ENCODE peak calls at places on chromosome 20, in five cellular contexts. X, A, G, O and K are unnamed samples. For H3K9me3, the result is how much of the 10 kb centered on the place peaks cover.

GRCh38 chr20:57256908-57257307 is 9.5 kb downstream of the BMP7 start:
- DNase-seq in A (no peak), O (no peak), X (no peak), G (no peak), K (no peak)

GRCh38 chr20:33947709-33948295 is 45.9 kb upstream of the RALY start:
- DNase-seq in G (no peak), X (peak), O (no peak), A (no peak), K (no peak)

GRCh38 chr20:50991076-50991475 is 31.8 kb downstream of the KCNG1 start:
- DNase-seq in A (no peak), G (no peak), O (no peak), X (no peak), K (no peak)

GRCh38 chr20:55251170-55251569 is 754.1 kb downstream of the CBLN4 start:
- DNase-seq in O (no peak), X (no peak), A (no peak), G (no peak), K (no peak)

GRCh38 chr20:60232380-60232779 is 274.2 kb downstream of the CDH26 start:
- DNase-seq in X (no peak), A (no peak), G (no peak), O (no peak), K (no peak)

GRCh38 chr20:63086421-63087235 is 79.9 kb upstream of the BHLHE23 start:
- DNase-seq in A (no peak), G (no peak), X (no peak), O (no peak), K (peak)

GRCh38 chr20:63129376-63129965 is 86.5 kb downstream of the YTHDF1 start:
- DNase-seq in G (no peak), X (no peak), A (no peak), O (no peak), K (peak)

GRCh38 chr20:3652646-3653596 is 10.3 kb downstream of the GFRA4 start:
- DNase-seq in O (no peak), G (no peak), A (no peak), X (no peak), K (no peak)

GRCh38 chr20:51059862-51060261 is 37.0 kb upstream of the KCNG1 start:
- DNase-seq in O (no peak), A (no peak), G (no peak), X (no peak), K (no peak)

GRCh38 chr20:24863356-24863755 is 85.7 kb upstream of the CST7 start:
- DNase-seq in X (no peak), G (no peak), O (no peak), A (no peak), K (no peak)
- H3K9me3 ChIP-seq in X (under half), G (under half), O (under half), A (under half), K (under half)

GRCh38 chr20:37230200-37230599 is 31.4 kb downstream of the GHRH start:
- DNase-seq in O (no peak), A (no peak), X (no peak), G (no peak), K (peak)
- TF ChIP-seq EP300 in O (no peak), A (no peak), X (no peak), G (no peak), K (no peak)

GRCh38 chr20:18138639-18139583 is 1.2 kb downstream of the KAT14 start:
- DNase-seq in A (no peak), G (no peak), X (no peak), O (no peak), K (no peak)

GRCh38 chr20:18139832-18140231 is 2.2 kb downstream of the KAT14 start:
- DNase-seq in O (no peak), G (no peak), X (no peak), A (no peak), K (no peak)

DNA sequence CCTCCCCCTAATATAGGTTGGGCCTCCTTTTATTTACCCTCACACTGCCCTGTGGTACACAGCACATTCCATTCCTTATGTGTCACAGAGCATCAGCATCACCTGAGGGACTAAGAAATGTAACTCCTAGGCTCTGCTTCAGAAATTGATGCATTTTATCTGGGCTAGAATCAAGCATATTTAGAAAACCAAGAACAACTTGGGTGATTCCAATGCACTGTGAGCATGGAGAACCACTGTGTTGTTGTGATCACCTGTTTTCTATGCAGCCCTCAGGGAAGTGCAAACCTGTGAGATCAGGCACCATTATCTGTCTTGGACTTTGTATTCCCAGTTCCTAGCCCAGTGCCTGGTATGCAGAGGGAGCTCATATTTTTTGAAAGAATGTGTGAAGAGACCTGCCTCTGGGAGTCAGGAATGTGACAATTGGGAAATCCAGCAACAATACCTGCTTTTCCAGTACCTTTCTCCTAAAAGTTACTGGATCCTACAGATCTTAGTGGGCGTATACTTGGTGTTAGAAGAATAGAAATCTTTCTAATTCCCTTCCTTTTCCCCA is 7.0 kb downstream of the KAT14 start:
- DNase-seq in X (no peak), A (no peak), G (no peak), O (no peak), K (no peak)
- H3K27ac ChIP-seq in X (no peak), A (no peak), G (no peak), O (no peak), K (no peak)

GRCh38 chr20:31236953-31237352 is 20.5 kb upstream of the DEFB115 start:
- DNase-seq in A (no peak), X (no peak), O (no peak), G (no peak), K (no peak)

GRCh38 chr20:31239139-31239538 is 18.3 kb upstream of the DEFB115 start:
- DNase-seq in O (no peak), A (no peak), X (no peak), G (no peak), K (no peak)

DNA sequence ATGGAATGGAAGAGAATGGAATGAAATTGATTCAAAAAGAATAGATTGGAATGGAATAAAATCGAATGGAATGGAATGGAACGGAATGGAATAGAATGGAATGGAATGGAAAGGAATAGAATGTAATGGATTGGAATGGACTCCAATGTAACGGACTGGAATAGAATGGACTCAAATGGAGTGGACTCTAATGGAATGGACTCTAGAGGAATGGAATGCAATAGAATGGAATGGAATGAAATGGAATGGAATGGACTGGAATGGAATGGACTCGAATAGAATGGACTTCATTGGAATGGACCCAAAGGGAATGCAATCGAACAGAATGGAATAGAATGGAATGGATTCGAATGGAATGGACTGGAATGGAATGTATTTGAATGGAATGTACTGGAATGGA is 19.7 kb upstream of the DEFB115 start:
- DNase-seq in G (no peak), X (no peak), A (no peak), O (no peak), K (no peak)
- H3K9me3 ChIP-seq in G (under half), X (under half), A (under half), O (under half), K (half or more)

DNA sequence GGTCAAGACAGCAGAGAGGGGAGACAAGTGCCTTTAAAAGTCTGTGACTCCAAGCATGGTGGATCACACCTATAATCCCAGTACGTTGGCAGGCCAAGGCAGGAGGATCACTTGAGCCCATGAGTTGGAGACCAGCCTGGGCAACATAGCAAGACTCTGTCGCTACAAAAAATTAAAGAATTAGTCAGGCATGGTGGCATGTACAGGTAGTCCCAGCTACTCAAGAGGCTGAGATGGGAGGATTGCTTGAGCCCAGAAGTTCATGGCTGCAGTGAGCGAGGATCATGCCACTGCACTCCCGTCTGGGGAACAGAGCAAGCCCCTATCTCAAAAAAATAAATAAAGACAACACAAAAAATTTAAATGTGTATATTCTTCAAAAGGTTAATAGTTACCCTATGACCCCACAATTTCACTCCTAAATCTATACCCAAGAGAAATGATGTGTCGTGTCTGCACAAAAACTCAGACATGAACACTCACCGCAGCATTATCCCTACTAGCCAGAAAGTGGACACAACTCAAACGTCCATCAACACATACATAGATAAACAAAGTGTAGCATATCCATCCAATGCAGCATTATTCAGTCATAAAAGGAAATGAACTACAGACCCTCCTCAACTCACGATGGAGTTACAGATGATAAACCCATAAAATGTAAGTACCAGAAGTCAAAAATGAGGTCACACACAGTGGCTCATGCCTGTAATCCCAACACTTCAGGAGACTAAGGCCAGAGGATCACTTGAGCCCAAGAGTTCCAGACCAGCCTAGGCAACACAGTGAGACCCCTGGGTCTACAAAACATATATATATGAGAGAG is 23.9 kb downstream of the ZMYND8 start:
- DNase-seq in O (no peak), G (no peak), A (no peak), X (no peak), K (no peak)
- TF ChIP-seq EP300 in O (no peak), G (no peak), A (no peak), X (no peak), K (no peak)

GRCh38 chr20:845967-846893 is 12.7 kb downstream of the FAM110A start:
- DNase-seq in A (no peak), X (no peak), O (no peak), G (no peak), K (no peak)
- H3K27ac ChIP-seq in A (no peak), X (no peak), O (no peak), G (no peak), K (no peak)